ENCODE peak calls at places on chromosome 1, in eight cellular contexts. R, C, H, T, M, G, Y and Q are unnamed samples. For H3K4me1 and H3K36me3, the result is how much of the 10 kb centered on the place peaks cover.

GRCh38 chr1:162159515-162159914 is 90.0 kb downstream of the NOS1AP start:
- DNase-seq in R (no peak), C (no peak), H (no peak), T (no peak), M (no peak), G (no peak), Y (no peak), Q (no peak)

GRCh38 chr1:232398823-232399222 is 231.1 kb downstream of the SIPA1L2 start:
- DNase-seq in R (no peak), C (no peak), H (no peak), T (no peak), M (no peak), G (no peak), Y (no peak), Q (no peak)

GRCh38 chr1:209651148-209651547 is 1.1 kb downstream of the LAMB3 start:
- DNase-seq in R (peak), C (peak), H (no peak), T (peak), M (peak), G (peak), Y (no peak), Q (peak)

GRCh38 chr1:81717230-81717629 is 83.5 kb upstream of the ADGRL2 start:
- DNase-seq in R (no peak), C (no peak), H (no peak), T (no peak), M (no peak), G (no peak), Y (no peak), Q (no peak)

GRCh38 chr1:85894651-85895050 is 186.4 kb upstream of the ZNHIT6 start:
- DNase-seq in R (no peak), C (peak), H (no peak), T (no peak), M (peak), G (peak), Y (no peak), Q (no peak)

GRCh38 chr1:152190589-152190988 is 31.6 kb upstream of the RPTN start:
- DNase-seq in R (no peak), C (no peak), H (no peak), T (no peak), M (no peak), G (no peak), Y (no peak), Q (no peak)

GRCh38 chr1:46532498-46533178 is 18.8 kb downstream of the KNCN start:
- DNase-seq in R (no peak), C (peak), H (peak), T (peak), M (peak), G (peak), Y (no peak), Q (peak)

GRCh38 chr1:112731451-112731850 is 16.3 kb upstream of the PPM1J start:
- DNase-seq in R (no peak), C (no peak), H (no peak), T (no peak), M (no peak), G (no peak), Y (no peak), Q (no peak)

GRCh38 chr1:170562644-170563338 is 30.8 kb downstream of the GORAB start:
- DNase-seq in R (peak), C (peak), H (no peak), T (no peak), M (peak), G (peak), Y (peak), Q (peak)

GRCh38 chr1:59414406-59415133 is 117.7 kb downstream of the FGGY start:
- DNase-seq in R (no peak), C (no peak), H (no peak), T (no peak), M (no peak), G (no peak), Y (no peak), Q (no peak)

GRCh38 chr1:117851687-117852086 is 77.7 kb downstream of the GDAP2 start:
- DNase-seq in R (no peak), C (no peak), H (no peak), T (no peak), M (no peak), G (no peak), Y (no peak), Q (no peak)

GRCh38 chr1:186763107-186763506 is 65.6 kb upstream of the PLA2G4A start:
- DNase-seq in R (no peak), C (no peak), H (no peak), T (no peak), M (no peak), G (no peak), Y (no peak), Q (no peak)

GRCh38 chr1:232166942-232167341 is 463.0 kb downstream of the SIPA1L2 start:
- DNase-seq in R (no peak), C (no peak), H (no peak), T (no peak), M (no peak), G (no peak), Y (no peak), Q (no peak)

GRCh38 chr1:244049142-244049968 is 1.7 kb upstream of the ZBTB18 start:
- DNase-seq in R (no peak), C (no peak), H (peak), T (peak), M (peak), G (peak), Y (no peak), Q (peak)

GRCh38 chr1:32981003-32981909 is 16.6 kb upstream of the RNF19B start:
- DNase-seq in R (no peak), C (peak), H (peak), T (peak), M (peak), G (peak), Y (peak), Q (peak)

GRCh38 chr1:74689800-74690696 is 16.5 kb upstream of the ERICH3 start:
- DNase-seq in R (no peak), C (peak), H (peak), T (no peak), M (peak), G (no peak), Y (no peak), Q (no peak)

GRCh38 chr1:41528106-41528505 is 43.6 kb upstream of the EDN2 start:
- DNase-seq in R (no peak), C (no peak), H (no peak), T (peak), M (no peak), G (no peak), Y (no peak), Q (peak)

GRCh38 chr1:181097242-181097641 is 8.7 kb downstream of the IER5 start:
- DNase-seq in R (peak), C (no peak), H (no peak), T (no peak), M (no peak), G (no peak), Y (no peak), Q (no peak)

GRCh38 chr1:20194224-20194623 is 7.9 kb upstream of the PLA2G2C start:
- DNase-seq in R (no peak), C (no peak), H (no peak), T (no peak), M (no peak), G (no peak), Y (no peak), Q (no peak)

GRCh38 chr1:153683853-153684252 is 5.4 kb downstream of the NPR1 start:
- DNase-seq in R (no peak), C (no peak), H (no peak), T (no peak), M (no peak), G (no peak), Y (no peak), Q (peak)

GRCh38 chr1:205298191-205298994 is 23.2 kb downstream of the NUAK2 start:
- DNase-seq in R (no peak), C (no peak), H (no peak), T (no peak), M (no peak), G (no peak), Y (no peak), Q (peak)

GRCh38 chr1:154186177-154186576 is 5.7 kb downstream of the TPM3 start:
- DNase-seq in R (no peak), C (no peak), H (peak), T (peak), M (peak), G (peak), Y (no peak), Q (no peak)

GRCh38 chr1:22206551-22207125 is 63.7 kb upstream of the WNT4 start:
- DNase-seq in R (peak), C (no peak), H (no peak), T (no peak), M (no peak), G (no peak), Y (no peak), Q (peak)

GRCh38 chr1:22207605-22208264 is 64.8 kb upstream of the WNT4 start:
- DNase-seq in R (peak), C (no peak), H (no peak), T (peak), M (no peak), G (no peak), Y (no peak), Q (peak)

GRCh38 chr1:22208973-22209378 is 66.1 kb upstream of the WNT4 start:
- DNase-seq in R (no peak), C (no peak), H (no peak), T (peak), M (no peak), G (no peak), Y (no peak), Q (peak)

GRCh38 chr1:22210176-22210575 is 67.3 kb upstream of the WNT4 start:
- DNase-seq in R (no peak), C (no peak), H (no peak), T (peak), M (no peak), G (no peak), Y (no peak), Q (peak)

GRCh38 chr1:22208265-22208972 is 65.5 kb upstream of the WNT4 start:
- DNase-seq in R (no peak), C (no peak), H (no peak), T (peak), M (no peak), G (no peak), Y (no peak), Q (peak)
- TF ChIP-seq CTCF in R (no peak), C (no peak), H (no peak), T (no peak), M (no peak), G (no peak), Y (no peak), Q (no peak)

GRCh38 chr1:226498690-226499008 is 49.9 kb upstream of the STUM start:
- DNase-seq in R (no peak), C (no peak), H (no peak), T (no peak), M (no peak), G (no peak), Y (no peak), Q (no peak)

GRCh38 chr1:226495716-226496115 is 52.8 kb upstream of the STUM start:
- DNase-seq in R (no peak), C (no peak), H (no peak), T (peak), M (no peak), G (no peak), Y (no peak), Q (no peak)

GRCh38 chr1:226497276-226497833 is 51.2 kb upstream of the STUM start:
- DNase-seq in R (no peak), C (no peak), H (no peak), T (no peak), M (no peak), G (no peak), Y (no peak), Q (no peak)

GRCh38 chr1:226497991-226498689 is 50.4 kb upstream of the STUM start:
- DNase-seq in R (no peak), C (no peak), H (no peak), T (no peak), M (no peak), G (no peak), Y (no peak), Q (no peak)

DNA sequence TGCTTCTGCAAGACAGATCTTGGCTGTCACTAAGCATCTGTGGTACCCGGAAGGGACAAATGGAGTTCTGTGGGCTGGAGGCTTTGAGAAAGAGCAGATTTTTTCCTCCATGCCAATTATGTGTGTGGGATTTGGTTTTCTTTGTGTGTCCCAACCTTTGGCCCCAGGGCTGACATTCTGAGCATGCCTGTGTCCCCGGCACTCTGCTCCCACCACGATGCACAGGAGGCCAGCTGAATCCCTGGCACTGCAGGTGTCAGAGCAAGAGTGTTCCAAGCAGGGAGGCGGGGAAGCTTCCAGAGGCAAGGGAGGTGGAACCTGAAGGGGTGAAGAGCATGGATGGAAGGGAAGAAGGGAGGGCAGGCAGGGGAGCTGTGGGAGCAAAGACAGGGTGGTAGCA is 51.9 kb upstream of the STUM start:
- DNase-seq in R (no peak), C (no peak), H (no peak), T (no peak), M (no peak), G (no peak), Y (no peak), Q (no peak)
- H3K4me1 ChIP-seq in R (under half), C (under half), H (under half), T (under half), M (under half), G (under half), Y (under half), Q (under half)

GRCh38 chr1:184553845-184554244 is 167.0 kb downstream of the C1orf21 start:
- DNase-seq in R (no peak), C (no peak), H (no peak), T (no peak), M (no peak), G (no peak), Y (no peak), Q (no peak)
- H3K36me3 ChIP-seq in R (under half), C (under half), H (under half), T (under half), M (under half), G (under half), Y (under half), Q (under half)

GRCh38 chr1:11982010-11982392 is 1.8 kb downstream of the MFN2 start:
- DNase-seq in R (no peak), C (no peak), H (no peak), T (no peak), M (no peak), G (no peak), Y (no peak), Q (no peak)
- TF ChIP-seq CTCF in R (no peak), C (peak), H (no peak), T (no peak), M (peak), G (no peak), Y (peak), Q (peak)

DNA sequence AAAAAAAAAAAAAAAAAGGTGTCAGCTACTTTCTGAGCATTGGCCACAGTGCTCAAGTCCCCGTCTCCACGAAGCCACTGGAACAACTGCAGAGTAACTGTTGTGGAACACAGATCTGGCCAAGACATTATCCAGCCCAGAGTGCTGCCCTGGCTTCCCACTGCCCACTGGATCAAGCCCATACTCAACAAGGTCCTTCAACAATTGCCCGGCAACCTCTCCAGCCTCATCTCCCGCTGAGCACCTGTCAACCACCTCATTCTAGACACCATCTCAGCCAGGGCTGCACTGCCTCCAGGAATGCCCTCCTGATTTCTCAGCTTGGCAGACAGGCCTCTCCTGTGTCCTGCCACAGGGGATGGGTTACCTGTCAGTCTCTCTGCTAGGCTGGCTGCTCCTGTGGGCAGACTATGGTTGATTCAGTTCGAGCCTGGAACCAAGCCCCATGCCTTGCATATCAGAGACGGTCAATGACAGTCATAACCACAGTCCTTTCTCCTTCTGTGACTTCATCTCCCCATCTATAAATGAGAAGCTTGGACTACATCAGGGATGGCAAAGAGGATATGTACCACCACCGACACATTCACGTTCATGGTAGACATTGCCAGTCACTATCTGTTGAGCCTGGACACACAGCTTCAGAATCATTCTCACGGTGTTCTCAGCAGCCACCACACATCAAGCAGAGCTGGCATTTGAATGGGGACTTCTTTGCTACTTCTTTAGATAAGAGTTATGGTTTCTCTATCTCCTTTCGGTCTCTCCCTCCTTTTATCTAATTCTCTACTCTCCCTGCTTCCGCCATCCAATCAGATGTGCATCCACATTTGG is 76.9 kb downstream of the MRPL37 start:
- DNase-seq in R (no peak), C (no peak), H (no peak), T (no peak), M (no peak), G (peak), Y (no peak), Q (no peak)
- H3K4me1 ChIP-seq in R (half or more), C (half or more), H (under half), T (half or more), M (half or more), G (half or more), Y (half or more), Q (half or more)

GRCh38 chr1:220003585-220004299 is 42.6 kb downstream of the EPRS1 start:
- DNase-seq in R (no peak), C (no peak), H (no peak), T (no peak), M (no peak), G (no peak), Y (no peak), Q (no peak)
- H3K36me3 ChIP-seq in R (half or more), C (under half), H (under half), T (under half), M (half or more), G (under half), Y (under half), Q (under half)